ENCODE peak calls at places on chromosomes 2 and 18, in five cellular contexts. One of them, this sample, is unnamed.

GRCh38 chr2:215554689-215555088 is 118.8 kb upstream of the FN1 start:
- DNase-seq in fibroblast of villous mesenchyme: no peak
- DNase-seq in progenitor cell of endocrine pancreas: no peak
- DNase-seq in A549: no peak
- DNase-seq in CD8-positive, alpha-beta T cell: no peak
- DNase-seq in this sample: no peak

GRCh38 chr2:207296265-207296948 is 130.7 kb upstream of the KLF7 start:
- DNase-seq in A549: no peak
- DNase-seq in progenitor cell of endocrine pancreas: no peak
- DNase-seq in CD8-positive, alpha-beta T cell: no peak
- DNase-seq in fibroblast of villous mesenchyme: no peak
- DNase-seq in this sample: no peak

GRCh38 chr2:159292157-159292556 is 5.7 kb upstream of the WDSUB1 start:
- DNase-seq in fibroblast of villous mesenchyme: no peak
- DNase-seq in CD8-positive, alpha-beta T cell: no peak
- DNase-seq in A549: no peak
- DNase-seq in progenitor cell of endocrine pancreas: no peak
- DNase-seq in this sample: no peak

GRCh38 chr2:36322108-36322507 is 33.5 kb upstream of the CRIM1 start:
- DNase-seq in CD8-positive, alpha-beta T cell: no peak
- DNase-seq in A549: no peak
- DNase-seq in progenitor cell of endocrine pancreas: no peak
- DNase-seq in fibroblast of villous mesenchyme: peak
- DNase-seq in this sample: no peak

GRCh38 chr2:157839162-157839801 is 36.8 kb downstream of the ACVR1 start:
- DNase-seq in progenitor cell of endocrine pancreas: peak
- DNase-seq in CD8-positive, alpha-beta T cell: no peak
- DNase-seq in fibroblast of villous mesenchyme: peak
- DNase-seq in A549: no peak
- DNase-seq in this sample: no peak

GRCh38 chr2:240402566-240403295 is 32.7 kb upstream of the GPC1 start:
- DNase-seq in fibroblast of villous mesenchyme: no peak
- DNase-seq in CD8-positive, alpha-beta T cell: no peak
- DNase-seq in A549: no peak
- DNase-seq in progenitor cell of endocrine pancreas: no peak
- DNase-seq in this sample: no peak

GRCh38 chr18:12443631-12444030 is 35.9 kb downstream of the PRELID3A start:
- DNase-seq in A549: no peak
- DNase-seq in fibroblast of villous mesenchyme: no peak
- DNase-seq in progenitor cell of endocrine pancreas: no peak
- DNase-seq in CD8-positive, alpha-beta T cell: no peak
- DNase-seq in this sample: no peak

GRCh38 chr2:141393214-141393545 is 737.6 kb downstream of the LRP1B start:
- DNase-seq in progenitor cell of endocrine pancreas: no peak
- DNase-seq in CD8-positive, alpha-beta T cell: no peak
- DNase-seq in fibroblast of villous mesenchyme: peak
- DNase-seq in A549: no peak
- DNase-seq in this sample: no peak

GRCh38 chr18:71374294-71374693 is 1085.4 kb downstream of the SOCS6 start:
- DNase-seq in A549: no peak
- DNase-seq in fibroblast of villous mesenchyme: no peak
- DNase-seq in CD8-positive, alpha-beta T cell: no peak
- DNase-seq in progenitor cell of endocrine pancreas: no peak
- DNase-seq in this sample: no peak

GRCh38 chr18:9095297-9096012 is 7.0 kb upstream of the NDUFV2 start:
- DNase-seq in fibroblast of villous mesenchyme: peak
- DNase-seq in A549: no peak
- DNase-seq in CD8-positive, alpha-beta T cell: no peak
- DNase-seq in progenitor cell of endocrine pancreas: no peak
- DNase-seq in this sample: no peak

GRCh38 chr2:26980971-26981370 is 10.5 kb downstream of the MAPRE3 start:
- DNase-seq in fibroblast of villous mesenchyme: no peak
- DNase-seq in progenitor cell of endocrine pancreas: no peak
- DNase-seq in CD8-positive, alpha-beta T cell: no peak
- DNase-seq in A549: no peak
- DNase-seq in this sample: no peak

GRCh38 chr2:230128943-230129342 is 60.2 kb upstream of the SLC16A14 start:
- DNase-seq in CD8-positive, alpha-beta T cell: no peak
- DNase-seq in progenitor cell of endocrine pancreas: no peak
- DNase-seq in fibroblast of villous mesenchyme: peak
- DNase-seq in A549: no peak
- DNase-seq in this sample: peak

GRCh38 chr2:239098288-239098970 is 250.5 kb downstream of the TWIST2 start:
- DNase-seq in fibroblast of villous mesenchyme: no peak
- DNase-seq in progenitor cell of endocrine pancreas: no peak
- DNase-seq in A549: no peak
- DNase-seq in CD8-positive, alpha-beta T cell: no peak
- DNase-seq in this sample: no peak

GRCh38 chr2:160157861-160158813 is 41.9 kb downstream of the ITGB6 start:
- DNase-seq in fibroblast of villous mesenchyme: peak
- DNase-seq in progenitor cell of endocrine pancreas: no peak
- DNase-seq in CD8-positive, alpha-beta T cell: no peak
- DNase-seq in A549: no peak
- DNase-seq in this sample: no peak

GRCh38 chr18:24741961-24742738 is 281.7 kb downstream of the HRH4 start:
- DNase-seq in progenitor cell of endocrine pancreas: no peak
- DNase-seq in A549: no peak
- DNase-seq in CD8-positive, alpha-beta T cell: no peak
- DNase-seq in fibroblast of villous mesenchyme: peak
- DNase-seq in this sample: peak

GRCh38 chr2:96400049-96401000 is 64.8 kb downstream of the NCAPH start:
- DNase-seq in A549: no peak
- DNase-seq in fibroblast of villous mesenchyme: no peak
- DNase-seq in CD8-positive, alpha-beta T cell: no peak
- DNase-seq in progenitor cell of endocrine pancreas: no peak
- DNase-seq in this sample: no peak

GRCh38 chr2:215825709-215826108 is 187.6 kb downstream of the MREG start:
- DNase-seq in fibroblast of villous mesenchyme: peak
- DNase-seq in A549: no peak
- DNase-seq in CD8-positive, alpha-beta T cell: no peak
- DNase-seq in progenitor cell of endocrine pancreas: no peak
- DNase-seq in this sample: no peak

GRCh38 chr2:235066895-235067294 is 115.1 kb downstream of the SH3BP4 start:
- DNase-seq in fibroblast of villous mesenchyme: no peak
- DNase-seq in progenitor cell of endocrine pancreas: no peak
- DNase-seq in A549: no peak
- DNase-seq in CD8-positive, alpha-beta T cell: no peak
- DNase-seq in this sample: no peak

GRCh38 chr18:77056399-77057015 is 76.1 kb downstream of the MBP start:
- DNase-seq in A549: no peak
- DNase-seq in fibroblast of villous mesenchyme: no peak
- DNase-seq in CD8-positive, alpha-beta T cell: no peak
- DNase-seq in progenitor cell of endocrine pancreas: no peak
- DNase-seq in this sample: no peak

GRCh38 chr18:72544092-72544886 is at the start of gene CBLN2:
- DNase-seq in A549: peak
- DNase-seq in CD8-positive, alpha-beta T cell: no peak
- DNase-seq in fibroblast of villous mesenchyme: peak
- DNase-seq in progenitor cell of endocrine pancreas: peak
- DNase-seq in this sample: peak

GRCh38 chr2:224134003-224134734 is 95.1 kb upstream of the SERPINE2 start:
- DNase-seq in A549: no peak
- DNase-seq in fibroblast of villous mesenchyme: no peak
- DNase-seq in progenitor cell of endocrine pancreas: no peak
- DNase-seq in CD8-positive, alpha-beta T cell: no peak
- DNase-seq in this sample: no peak

GRCh38 chr2:9199716-9200633 is 6.6 kb upstream of the ASAP2 start:
- DNase-seq in progenitor cell of endocrine pancreas: no peak
- DNase-seq in CD8-positive, alpha-beta T cell: no peak
- DNase-seq in A549: no peak
- DNase-seq in fibroblast of villous mesenchyme: peak
- DNase-seq in this sample: no peak

GRCh38 chr2:9234680-9235387 is 28.2 kb downstream of the ASAP2 start:
- DNase-seq in CD8-positive, alpha-beta T cell: no peak
- DNase-seq in fibroblast of villous mesenchyme: peak
- DNase-seq in A549: peak
- DNase-seq in progenitor cell of endocrine pancreas: no peak
- DNase-seq in this sample: no peak

GRCh38 chr2:239337877-239338484 is 62.8 kb downstream of the HDAC4 start:
- DNase-seq in A549: no peak
- DNase-seq in fibroblast of villous mesenchyme: no peak
- DNase-seq in CD8-positive, alpha-beta T cell: no peak
- DNase-seq in progenitor cell of endocrine pancreas: no peak
- DNase-seq in this sample: no peak

GRCh38 chr2:98102878-98103277 is 15.9 kb downstream of the VWA3B start:
- DNase-seq in CD8-positive, alpha-beta T cell: no peak
- DNase-seq in progenitor cell of endocrine pancreas: no peak
- DNase-seq in A549: no peak
- DNase-seq in fibroblast of villous mesenchyme: no peak
- DNase-seq in this sample: no peak

GRCh38 chr2:126823951-126824350 is 74.7 kb upstream of the TEX51 start:
- DNase-seq in A549: no peak
- DNase-seq in fibroblast of villous mesenchyme: no peak
- DNase-seq in progenitor cell of endocrine pancreas: no peak
- DNase-seq in CD8-positive, alpha-beta T cell: no peak
- DNase-seq in this sample: no peak

GRCh38 chr2:21915201-21915600 is 791.4 kb downstream of the TDRD15 start:
- DNase-seq in fibroblast of villous mesenchyme: no peak
- DNase-seq in CD8-positive, alpha-beta T cell: no peak
- DNase-seq in progenitor cell of endocrine pancreas: no peak
- DNase-seq in A549: no peak
- DNase-seq in this sample: no peak

GRCh38 chr2:168086805-168087204 is 160.6 kb downstream of the STK39 start:
- DNase-seq in progenitor cell of endocrine pancreas: no peak
- DNase-seq in CD8-positive, alpha-beta T cell: no peak
- DNase-seq in fibroblast of villous mesenchyme: no peak
- DNase-seq in A549: no peak
- DNase-seq in this sample: no peak

GRCh38 chr2:190809139-190809764 is 71.4 kb upstream of the GLS start:
- DNase-seq in CD8-positive, alpha-beta T cell: no peak
- DNase-seq in A549: no peak
- DNase-seq in progenitor cell of endocrine pancreas: no peak
- DNase-seq in fibroblast of villous mesenchyme: peak
- DNase-seq in this sample: no peak

GRCh38 chr2:3633982-3634630 is 23.9 kb upstream of the ALLC start:
- DNase-seq in fibroblast of villous mesenchyme: no peak
- DNase-seq in progenitor cell of endocrine pancreas: no peak
- DNase-seq in CD8-positive, alpha-beta T cell: no peak
- DNase-seq in A549: no peak
- DNase-seq in this sample: no peak

GRCh38 chr2:19354417-19355022 is 3.9 kb downstream of the OSR1 start:
- DNase-seq in progenitor cell of endocrine pancreas: no peak
- DNase-seq in fibroblast of villous mesenchyme: no peak
- DNase-seq in CD8-positive, alpha-beta T cell: no peak
- DNase-seq in A549: no peak
- DNase-seq in this sample: no peak

GRCh38 chr2:215812966-215813365 is 200.4 kb downstream of the MREG start:
- DNase-seq in A549: no peak
- DNase-seq in CD8-positive, alpha-beta T cell: no peak
- DNase-seq in fibroblast of villous mesenchyme: peak
- DNase-seq in progenitor cell of endocrine pancreas: no peak
- DNase-seq in this sample: no peak

GRCh38 chr2:210094787-210095186 is 76.4 kb downstream of the KANSL1L start:
- DNase-seq in CD8-positive, alpha-beta T cell: no peak
- DNase-seq in progenitor cell of endocrine pancreas: no peak
- DNase-seq in fibroblast of villous mesenchyme: no peak
- DNase-seq in A549: no peak
- DNase-seq in this sample: no peak

GRCh38 chr2:105179469-105180372 is 61.8 kb upstream of the GPR45 start:
- DNase-seq in A549: peak
- DNase-seq in fibroblast of villous mesenchyme: peak
- DNase-seq in CD8-positive, alpha-beta T cell: no peak
- DNase-seq in progenitor cell of endocrine pancreas: no peak
- DNase-seq in this sample: peak

GRCh38 chr2:230011617-230012016 is 57.1 kb downstream of the SLC16A14 start:
- DNase-seq in fibroblast of villous mesenchyme: peak
- DNase-seq in progenitor cell of endocrine pancreas: no peak
- DNase-seq in A549: no peak
- DNase-seq in CD8-positive, alpha-beta T cell: no peak
- DNase-seq in this sample: no peak

GRCh38 chr18:48571619-48572384 is 33.0 kb downstream of the CTIF start:
- DNase-seq in progenitor cell of endocrine pancreas: no peak
- DNase-seq in fibroblast of villous mesenchyme: no peak
- DNase-seq in CD8-positive, alpha-beta T cell: no peak
- DNase-seq in A549: no peak
- DNase-seq in this sample: no peak

GRCh38 chr18:48574667-48575300 is 36.0 kb downstream of the CTIF start:
- DNase-seq in A549: no peak
- DNase-seq in CD8-positive, alpha-beta T cell: no peak
- DNase-seq in fibroblast of villous mesenchyme: no peak
- DNase-seq in progenitor cell of endocrine pancreas: no peak
- DNase-seq in this sample: no peak

GRCh38 chr18:48575301-48575657 is 36.4 kb downstream of the CTIF start:
- DNase-seq in progenitor cell of endocrine pancreas: no peak
- DNase-seq in fibroblast of villous mesenchyme: no peak
- DNase-seq in CD8-positive, alpha-beta T cell: no peak
- DNase-seq in A549: no peak
- DNase-seq in this sample: no peak

GRCh38 chr18:48572402-48573126 is 33.7 kb downstream of the CTIF start:
- DNase-seq in fibroblast of villous mesenchyme: no peak
- DNase-seq in A549: no peak
- DNase-seq in progenitor cell of endocrine pancreas: no peak
- DNase-seq in CD8-positive, alpha-beta T cell: no peak
- DNase-seq in this sample: no peak

GRCh38 chr18:48573632-48574293 is 34.9 kb downstream of the CTIF start:
- DNase-seq in progenitor cell of endocrine pancreas: no peak
- DNase-seq in A549: no peak
- DNase-seq in CD8-positive, alpha-beta T cell: no peak
- DNase-seq in fibroblast of villous mesenchyme: no peak
- DNase-seq in this sample: no peak
- TF ChIP-seq CTCF in progenitor cell of endocrine pancreas: no peak
- TF ChIP-seq CTCF in A549: no peak
- TF ChIP-seq CTCF in CD8-positive, alpha-beta T cell: no peak
- TF ChIP-seq CTCF in fibroblast of villous mesenchyme: no peak
- TF ChIP-seq CTCF in this sample: no peak

DNA sequence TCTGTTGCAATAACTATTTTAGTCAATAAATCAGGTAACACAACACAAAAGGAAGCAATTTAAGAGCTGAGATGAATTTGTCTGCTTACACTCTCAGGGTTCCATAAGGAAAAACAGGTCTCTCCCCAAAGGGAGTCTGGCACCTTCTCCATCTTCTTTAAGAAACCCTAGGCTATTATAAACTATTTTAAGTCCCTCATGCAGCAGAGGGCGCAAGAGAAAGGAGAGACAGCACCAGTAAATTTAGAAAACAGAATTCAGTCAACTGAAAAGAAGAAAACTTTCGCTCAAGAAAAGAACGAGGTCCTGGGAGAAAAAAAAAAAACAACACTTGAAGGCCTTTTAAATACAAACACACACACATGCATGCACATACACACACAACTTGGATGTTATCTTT is 19.1 kb downstream of the SULT1C4 start:
- DNase-seq in CD8-positive, alpha-beta T cell: no peak
- DNase-seq in A549: no peak
- DNase-seq in fibroblast of villous mesenchyme: peak
- DNase-seq in progenitor cell of endocrine pancreas: no peak
- DNase-seq in this sample: no peak
- TF ChIP-seq CTCF in CD8-positive, alpha-beta T cell: no peak
- TF ChIP-seq CTCF in A549: no peak
- TF ChIP-seq CTCF in fibroblast of villous mesenchyme: peak
- TF ChIP-seq CTCF in progenitor cell of endocrine pancreas: no peak
- TF ChIP-seq CTCF in this sample: peak

GRCh38 chr2:135258193-135258592 is 206.1 kb downstream of the RAB3GAP1 start:
- DNase-seq in fibroblast of villous mesenchyme: no peak
- DNase-seq in progenitor cell of endocrine pancreas: no peak
- DNase-seq in CD8-positive, alpha-beta T cell: no peak
- DNase-seq in A549: no peak
- DNase-seq in this sample: no peak
- TF ChIP-seq CTCF in fibroblast of villous mesenchyme: peak
- TF ChIP-seq CTCF in progenitor cell of endocrine pancreas: no peak
- TF ChIP-seq CTCF in CD8-positive, alpha-beta T cell: no peak
- TF ChIP-seq CTCF in A549: no peak
- TF ChIP-seq CTCF in this sample: no peak

GRCh38 chr2:219998714-219999227 is 371.3 kb downstream of the SLC4A3 start:
- DNase-seq in fibroblast of villous mesenchyme: no peak
- DNase-seq in CD8-positive, alpha-beta T cell: no peak
- DNase-seq in progenitor cell of endocrine pancreas: no peak
- DNase-seq in A549: no peak
- DNase-seq in this sample: no peak
- TF ChIP-seq CTCF in fibroblast of villous mesenchyme: no peak
- TF ChIP-seq CTCF in CD8-positive, alpha-beta T cell: no peak
- TF ChIP-seq CTCF in progenitor cell of endocrine pancreas: no peak
- TF ChIP-seq CTCF in A549: no peak
- TF ChIP-seq CTCF in this sample: no peak